ENCODE peak calls at places on chromosome 21, in seven cellular contexts. D is PC-3; M is thyroid gland; H is CD8-positive, alpha-beta T cell; A is left ventricle myocardium inferior; C is MM.1S; P is lung. O is an unnamed sample.

GRCh38 chr21:35635261-35635660 is 425.1 kb downstream of the SETD4 start:
- DNase-seq in H (no peak), M (no peak), P (no peak), C (no peak), D (peak; percentile 91), A (no peak), O (no peak)

GRCh38 chr21:32719085-32719484 is 8.7 kb downstream of the SYNJ1 start:
- DNase-seq in P (no peak), M (no peak), C (no peak), H (no peak), D (no peak), A (no peak), O (no peak)

GRCh38 chr21:25872271-25872670 is 137.5 kb downstream of the GABPA start:
- DNase-seq in D (no peak), P (no peak), M (no peak), H (no peak), C (no peak), A (no peak), O (no peak)

GRCh38 chr21:38039369-38039768 is 123.1 kb upstream of the KCNJ6 start:
- DNase-seq in A (no peak), P (no peak), D (no peak), M (no peak), C (no peak), H (no peak), O (no peak)

GRCh38 chr21:32803651-32804050 is 32.1 kb upstream of the PAXBP1 start:
- DNase-seq in C (no peak), D (no peak), M (no peak), H (no peak), A (no peak), P (no peak), O (no peak)

GRCh38 chr21:36994501-36995189 is 11.9 kb upstream of the RIPPLY3 start:
- DNase-seq in D (no peak), M (peak; percentile 16), P (no peak), C (no peak), A (no peak), H (peak; percentile 36), O (no peak)

GRCh38 chr21:37579356-37579755 is 212.8 kb downstream of the DYRK1A start:
- DNase-seq in D (no peak), M (no peak), P (no peak), A (no peak), H (no peak), C (no peak), O (no peak)

GRCh38 chr21:38887750-38888149 is 82.0 kb downstream of the ETS2 start:
- DNase-seq in D (no peak), C (no peak), H (no peak), M (no peak), P (no peak), A (no peak), O (no peak)

GRCh38 chr21:37631319-37632117 is 264.9 kb downstream of the DYRK1A start:
- DNase-seq in C (peak; percentile 88), H (no peak), M (no peak), A (no peak), P (no peak), D (peak; percentile 5), O (no peak)

GRCh38 chr21:29170935-29171334 is 40.5 kb downstream of the MAP3K7CL start:
- DNase-seq in C (no peak), A (no peak), M (no peak), D (no peak), P (no peak), H (no peak), O (no peak)

GRCh38 chr21:42382915-42383314 is 12.9 kb downstream of the TMPRSS3 start:
- DNase-seq in M (no peak), C (no peak), A (no peak), H (no peak), P (no peak), D (no peak), O (no peak)

GRCh38 chr21:44729336-44730027 is 18.1 kb upstream of the TSPEAR start:
- DNase-seq in M (no peak), P (no peak), C (no peak), D (no peak), A (no peak), H (no peak), O (no peak)

GRCh38 chr21:17858764-17859163 is 39.6 kb upstream of the C21orf91 start:
- DNase-seq in P (no peak), H (no peak), M (no peak), C (no peak), A (no peak), D (no peak), O (no peak)

GRCh38 chr21:42744520-42745445 is 91.4 kb downstream of the PDE9A start:
- DNase-seq in P (no peak), H (no peak), D (no peak), C (no peak), A (no peak), M (no peak), O (no peak)

GRCh38 chr21:25557170-25557569 is 50.1 kb downstream of the MRPL39 start:
- DNase-seq in P (no peak), D (peak; percentile 51), M (no peak), H (no peak), C (no peak), A (no peak), O (no peak)

GRCh38 chr21:15533618-15534017 is 196.2 kb upstream of the USP25 start:
- DNase-seq in P (no peak), A (no peak), D (no peak), H (no peak), C (no peak), M (no peak), O (no peak)
- H3K9me3 ChIP-seq in P (no peaks in the 10 kb centered on the region), A (no peaks in the 10 kb centered on the region), D (no peaks in the 10 kb centered on the region), H (no peaks in the 10 kb centered on the region), C (no peaks in the 10 kb centered on the region), M (no peaks in the 10 kb centered on the region), O (no peaks in the 10 kb centered on the region)

DNA sequence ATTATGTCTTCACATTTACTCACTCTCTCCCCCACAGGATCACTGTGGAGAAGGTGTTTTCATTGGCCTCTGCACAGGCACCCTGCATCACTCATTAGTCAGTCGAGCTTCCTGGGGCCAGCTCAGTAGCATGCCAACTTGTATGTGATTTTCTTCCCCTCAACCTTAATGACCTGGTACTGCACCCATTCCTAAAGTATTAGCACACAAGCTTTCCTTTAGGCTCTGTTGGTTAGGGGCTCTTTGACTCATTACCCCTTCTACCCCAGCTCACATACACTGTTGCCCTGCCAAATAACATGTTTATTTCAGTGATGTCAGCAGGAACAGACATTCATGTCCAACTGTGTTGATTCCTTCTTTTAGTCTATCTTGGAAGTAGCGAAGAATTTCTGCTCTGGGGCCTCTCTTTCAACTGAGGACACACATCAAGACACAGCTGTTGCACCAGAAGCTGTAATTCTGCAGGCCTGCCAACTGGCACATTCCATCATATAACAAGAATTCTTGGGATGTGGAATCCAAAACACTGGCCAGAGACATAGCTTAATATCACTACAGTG is 603.5 kb upstream of the ADAMTS5 start:
- DNase-seq in H (no peak), M (peak; percentile 4), A (peak; percentile 65), P (peak; percentile 39), C (no peak), D (peak; percentile 67), O (no peak)
- H3K9me3 ChIP-seq in H (no peaks in the 10 kb centered on the region), M (no peaks in the 10 kb centered on the region), A (no peaks in the 10 kb centered on the region), P (no peaks in the 10 kb centered on the region), C (no peaks in the 10 kb centered on the region), D (no peaks in the 10 kb centered on the region), O (no peaks in the 10 kb centered on the region)

GRCh38 chr21:24110846-24111245 is 1496.4 kb downstream of the MRPL39 start:
- DNase-seq in C (no peak), H (no peak), A (no peak), P (no peak), M (no peak), D (peak; percentile 9), O (no peak)

GRCh38 chr21:24115141-24115540 is 1492.1 kb downstream of the MRPL39 start:
- DNase-seq in H (no peak), D (no peak), M (no peak), P (no peak), C (no peak), A (no peak), O (no peak)

DNA sequence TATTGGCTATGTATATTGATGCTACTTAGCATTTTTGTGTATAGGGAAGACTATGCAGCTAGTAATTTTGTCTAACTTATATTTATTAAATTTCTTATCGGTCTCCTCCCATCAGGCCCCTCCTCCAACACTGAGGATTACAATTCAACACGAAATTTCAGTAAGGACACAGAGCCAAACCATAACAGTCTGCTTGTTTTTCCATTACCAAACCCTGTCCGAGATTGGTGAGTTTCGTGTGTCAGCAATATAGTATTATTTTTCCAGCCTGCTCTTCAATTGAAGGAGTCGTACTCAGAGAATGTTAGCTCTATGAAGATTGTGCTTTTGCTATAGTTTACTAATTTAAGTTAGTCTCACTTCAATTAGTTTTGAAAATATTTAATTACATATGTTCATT is 1495.3 kb downstream of the MRPL39 start:
- DNase-seq in P (no peak), C (no peak), A (no peak), D (no peak), M (no peak), H (no peak), O (no peak)
- H3K9me3 ChIP-seq in P (no peaks in the 10 kb centered on the region), C (no peaks in the 10 kb centered on the region), A (no peaks in the 10 kb centered on the region), D (no peaks in the 10 kb centered on the region), M (no peaks in the 10 kb centered on the region), H (no peaks in the 10 kb centered on the region), O (peaks cover 4% of the 10 kb centered on the region)

DNA sequence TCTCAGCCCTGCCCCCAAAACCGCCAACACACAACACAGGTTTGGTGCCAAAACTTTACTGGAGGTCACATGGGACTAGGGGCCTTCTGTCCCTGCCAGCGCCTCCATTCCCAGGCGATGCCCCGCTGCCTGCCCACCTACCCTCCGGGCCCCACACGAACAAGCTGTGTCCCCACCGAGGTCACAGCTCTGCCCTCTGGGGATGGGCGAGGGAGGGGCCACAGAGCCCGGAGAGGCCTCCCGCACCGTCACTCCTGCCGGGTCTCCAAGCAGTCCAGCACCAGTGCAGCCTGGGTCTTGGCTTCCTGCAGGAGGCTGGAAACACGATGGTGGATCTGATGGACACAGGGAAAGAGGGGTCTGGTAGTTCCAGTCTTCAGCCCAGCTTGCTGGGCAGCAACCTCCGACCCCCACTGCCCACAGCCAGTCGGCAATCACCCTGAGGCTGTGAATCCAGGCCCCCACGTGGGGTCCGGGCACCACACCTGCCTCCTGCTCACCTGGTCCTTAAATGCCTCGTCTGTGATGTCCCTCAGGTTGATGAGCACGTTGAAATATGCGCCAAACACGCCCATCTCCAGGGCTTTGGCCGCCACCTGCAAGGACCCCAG is 18.5 kb downstream of the FTCD start:
- DNase-seq in M (no peak), C (no peak), H (no peak), D (no peak), A (no peak), P (no peak), O (no peak)
- H3K9me3 ChIP-seq in M (no peaks in the 10 kb centered on the region), C (no peaks in the 10 kb centered on the region), H (no peaks in the 10 kb centered on the region), D (no peaks in the 10 kb centered on the region), A (no peaks in the 10 kb centered on the region), P (peaks cover 3% of the 10 kb centered on the region), O (no peaks in the 10 kb centered on the region)